ENCODE peak calls at places on chromosome 1, in five cellular contexts. J, U, K, H and R are unnamed samples. For H3K36me3, the result is how much of the 10 kb centered on the place peaks cover.

GRCh38 chr1:225700164-225700740 is 47.3 kb upstream of the ENAH start:
- ATAC-seq in J (no peak), H (no peak), K (no peak), U (peak), R (no peak)

GRCh38 chr1:169119405-169119804 is 12.9 kb downstream of the ATP1B1 start:
- ATAC-seq in K (peak), U (no peak), J (no peak), H (no peak), R (no peak)

GRCh38 chr1:186763107-186763506 is 65.6 kb upstream of the PLA2G4A start:
- ATAC-seq in U (no peak), J (no peak), H (no peak), K (no peak), R (no peak)

GRCh38 chr1:115507256-115507589 is 134.5 kb upstream of the VANGL1 start:
- ATAC-seq in H (no peak), J (no peak), U (peak), K (peak), R (no peak)

GRCh38 chr1:29760165-29760564 is 523.8 kb downstream of the PTPRU start:
- ATAC-seq in J (no peak), U (no peak), H (no peak), K (no peak), R (no peak)

GRCh38 chr1:168321945-168322344 is 41.3 kb downstream of the TBX19 start:
- ATAC-seq in H (no peak), K (peak), U (peak), J (peak), R (no peak)

GRCh38 chr1:33169290-33170055 is 12.4 kb downstream of the TRIM62 start:
- ATAC-seq in J (no peak), U (no peak), K (no peak), H (no peak), R (no peak)

GRCh38 chr1:33359931-33360330 is 39.0 kb upstream of the A3GALT2 start:
- ATAC-seq in H (no peak), J (no peak), K (no peak), U (no peak), R (no peak)

GRCh38 chr1:24117722-24118409 is 5.9 kb upstream of the MYOM3 start:
- ATAC-seq in H (no peak), J (no peak), K (peak), U (peak), R (no peak)

GRCh38 chr1:70438529-70438928 is 27.5 kb downstream of the CTH start:
- ATAC-seq in J (no peak), K (no peak), U (no peak), H (no peak), R (no peak)

GRCh38 chr1:72635719-72636118 is 353.4 kb upstream of the NEGR1 start:
- ATAC-seq in U (no peak), K (no peak), J (no peak), H (no peak), R (no peak)

GRCh38 chr1:58783090-58783992 is 506 bp downstream of the JUN start:
- ATAC-seq in U (peak), H (peak), K (peak), J (peak), R (no peak)

GRCh38 chr1:12305377-12305776 is 75.5 kb downstream of the VPS13D start:
- ATAC-seq in U (no peak), H (no peak), K (no peak), J (no peak), R (no peak)
- H3K36me3 ChIP-seq in U (under half), H (under half), K (half or more), J (under half), R (half or more)

GRCh38 chr1:17791464-17791863 is 36.3 kb downstream of the ACTL8 start:
- ATAC-seq in K (no peak), J (no peak), H (no peak), U (no peak), R (no peak)

GRCh38 chr1:17790383-17791054 is 35.4 kb downstream of the ACTL8 start:
- ATAC-seq in H (no peak), J (no peak), U (no peak), K (no peak), R (no peak)

GRCh38 chr1:17789926-17790325 is 34.8 kb downstream of the ACTL8 start:
- ATAC-seq in U (no peak), K (no peak), J (no peak), H (no peak), R (no peak)

GRCh38 chr1:17791055-17791390 is 35.9 kb downstream of the ACTL8 start:
- ATAC-seq in J (no peak), U (no peak), H (no peak), K (no peak), R (no peak)

DNA sequence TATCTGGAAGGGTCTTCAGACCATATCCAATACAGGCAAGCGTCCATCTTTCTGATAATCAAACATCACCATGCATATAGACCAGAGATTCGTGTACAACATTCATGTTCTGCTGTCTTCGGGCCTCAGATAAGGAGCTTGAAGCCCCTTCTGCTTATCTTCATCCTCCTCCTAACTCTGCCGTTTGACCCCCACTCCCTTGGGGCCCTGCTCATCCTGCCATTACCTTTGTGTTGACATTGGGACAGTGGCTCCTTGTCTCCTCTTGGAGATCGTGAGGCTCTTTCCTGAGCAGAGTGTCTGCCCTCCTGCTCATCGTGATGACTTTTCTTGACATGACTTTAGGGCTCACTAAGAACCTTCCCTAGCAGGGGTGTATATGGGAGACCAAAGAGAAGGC is 37.3 kb downstream of the ACTL8 start:
- ATAC-seq in U (no peak), K (no peak), J (no peak), H (no peak), R (no peak)
- TF ChIP-seq EP300 in U (no peak), K (no peak), J (no peak), H (no peak), R (no peak)

DNA sequence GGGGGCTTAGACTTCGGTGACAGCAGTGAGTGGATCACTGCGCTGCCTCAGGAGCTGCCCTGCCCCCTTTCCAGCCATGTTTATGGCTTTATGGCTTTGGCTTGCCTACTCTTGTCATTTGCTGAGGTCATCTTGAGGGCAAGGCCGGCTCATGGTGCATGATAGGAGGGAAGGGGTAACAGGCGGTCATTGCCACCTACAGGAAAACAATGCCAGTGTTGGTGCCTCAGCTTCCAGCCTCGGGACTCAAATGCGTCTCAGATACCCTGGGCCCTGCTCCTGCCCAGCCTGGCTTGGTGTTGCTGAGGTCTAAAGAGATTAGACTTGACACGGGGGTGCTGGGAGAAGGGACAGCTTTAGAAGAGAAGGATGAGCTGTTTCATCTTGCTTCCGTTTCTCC is 14.5 kb downstream of the KDF1 start:
- ATAC-seq in K (no peak), U (no peak), H (no peak), J (no peak), R (no peak)
- H3K36me3 ChIP-seq in K (half or more), U (under half), H (half or more), J (under half), R (half or more)

GRCh38 chr1:207454046-207454964 is at the start of gene CR2:
- ATAC-seq in U (peak), H (peak), K (peak), J (peak), R (no peak)
- TF ChIP-seq EP300 in U (no peak), H (no peak), K (no peak), J (peak), R (no peak)

GRCh38 chr1:156236164-156236563 is 5.8 kb upstream of the BGLAP start:
- ATAC-seq in K (no peak), J (no peak), U (no peak), H (no peak), R (no peak)
- H3K36me3 ChIP-seq in K (under half), J (under half), U (under half), H (half or more), R (under half)

DNA sequence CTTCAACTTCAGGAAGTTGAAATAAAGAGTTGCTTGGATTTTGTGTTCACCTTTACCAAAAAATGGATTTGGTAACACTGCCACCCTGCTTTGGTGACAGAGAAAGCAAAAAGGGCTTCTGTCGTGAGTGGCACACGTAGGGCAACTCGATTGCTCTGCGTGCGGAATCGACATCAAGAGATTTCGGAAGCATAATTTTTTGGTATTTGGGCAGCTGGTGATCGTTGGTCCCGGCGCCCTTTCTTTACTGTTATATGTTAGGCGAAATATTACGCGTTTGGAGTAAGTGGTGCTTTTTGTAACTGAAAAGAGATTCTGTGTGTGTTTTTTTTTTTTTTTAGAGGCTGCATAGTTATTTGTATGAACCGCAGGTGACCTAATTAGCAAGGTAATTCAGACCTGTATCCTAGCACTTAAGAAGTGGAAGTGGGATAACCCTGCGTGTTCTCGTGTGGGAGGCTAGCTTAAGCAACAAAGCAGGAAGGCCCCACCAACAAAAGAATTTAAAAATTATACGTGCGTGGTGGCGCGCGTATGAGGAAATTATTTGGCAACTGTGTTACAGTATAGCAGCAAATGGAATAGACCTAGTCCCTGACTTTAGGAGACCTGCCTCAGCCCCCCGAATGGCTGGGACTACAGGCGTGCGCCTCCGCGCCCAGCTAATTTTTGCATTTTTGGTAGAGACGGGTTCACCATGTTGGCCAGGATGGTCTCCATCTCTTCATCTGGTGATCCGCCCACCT is at the start of gene RNU11:
- ATAC-seq in J (peak), K (peak), H (peak), U (peak), R (peak)
- TF ChIP-seq EP300 in J (peak), K (peak), H (peak), U (no peak), R (no peak)

DNA sequence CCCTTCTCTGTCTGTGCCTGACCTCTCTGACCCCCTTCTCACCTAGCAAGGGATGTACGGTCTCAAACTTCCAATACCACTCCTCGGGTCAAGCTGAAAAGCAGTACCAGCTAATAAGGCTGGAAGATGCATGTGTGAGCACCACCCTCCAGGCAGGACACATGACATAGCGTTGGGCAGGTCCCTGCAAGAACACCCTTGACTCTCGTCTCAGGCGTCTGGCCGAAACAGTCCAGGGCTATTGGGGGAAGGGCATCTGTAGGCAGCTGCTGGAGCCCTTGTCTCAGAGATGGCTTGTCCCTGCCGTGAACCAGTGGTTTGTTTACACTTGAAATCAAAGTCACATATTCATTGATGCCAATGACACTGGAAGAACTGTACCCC is 56.5 kb downstream of the CD46 start:
- ATAC-seq in U (no peak), J (no peak), K (no peak), H (no peak), R (no peak)
- H3K36me3 ChIP-seq in U (under half), J (under half), K (under half), H (half or more), R (under half)

GRCh38 chr1:6614019-6614952 is 755 bp downstream of the PHF13 start:
- ATAC-seq in H (no peak), U (peak), J (peak), K (peak), R (no peak)

GRCh38 chr1:6614953-6615785 is 1.6 kb downstream of the PHF13 start:
- ATAC-seq in K (no peak), J (no peak), U (no peak), H (no peak), R (no peak)

GRCh38 chr1:6619045-6619444 is 5.5 kb downstream of the PHF13 start:
- ATAC-seq in U (no peak), K (no peak), J (no peak), H (no peak), R (no peak)

GRCh38 chr1:6612641-6613360 is 730 bp upstream of the PHF13 start:
- ATAC-seq in U (peak), K (peak), H (peak), J (peak), R (peak)

GRCh38 chr1:6613361-6614018 is at the start of gene PHF13:
- ATAC-seq in K (peak), U (peak), H (peak), J (peak), R (peak)
- TF ChIP-seq EP300 in K (no peak), U (peak), H (no peak), J (no peak), R (no peak)

GRCh38 chr1:236895665-236896387 is 100.7 kb downstream of the MTR start:
- ATAC-seq in J (no peak), H (no peak), K (no peak), U (peak), R (no peak)

GRCh38 chr1:236888903-236889302 is 93.8 kb downstream of the MTR start:
- ATAC-seq in H (no peak), K (no peak), J (no peak), U (no peak), R (no peak)

GRCh38 chr1:236896716-236897115 is 101.6 kb downstream of the MTR start:
- ATAC-seq in U (no peak), H (no peak), J (no peak), K (no peak), R (no peak)

GRCh38 chr1:236890152-236891056 is 95.3 kb downstream of the MTR start:
- ATAC-seq in K (no peak), H (no peak), J (no peak), U (no peak), R (peak)

GRCh38 chr1:236893626-236894545 is 98.8 kb downstream of the MTR start:
- ATAC-seq in U (no peak), H (no peak), K (no peak), J (no peak), R (peak)
- H3K36me3 ChIP-seq in U (under half), H (half or more), K (half or more), J (under half), R (under half)

GRCh38 chr1:100037665-100038400 is 68.0 kb downstream of the SLC35A3 start:
- ATAC-seq in J (peak), U (peak), K (peak), H (peak), R (peak)
- TF ChIP-seq EP300 in J (no peak), U (no peak), K (peak), H (no peak), R (no peak)